ENCODE peak calls at places on chromosomes 16 and 17, in four cellular contexts. One of them, this sample, is unnamed.

GRCh38 chr16:72457243-72457925 is 285.4 kb upstream of the PMFBP1 start:
- DNase-seq in heart right ventricle: no peak
- DNase-seq in posterior cingulate gyrus: no peak
- DNase-seq in AG08395: no peak
- DNase-seq in this sample: no peak

GRCh38 chr17:705011-705410 is 9.6 kb downstream of the VPS53 start:
- DNase-seq in heart right ventricle: no peak
- DNase-seq in posterior cingulate gyrus: no peak
- DNase-seq in AG08395: no peak
- DNase-seq in this sample: no peak

GRCh38 chr16:27320261-27321012 is 6.7 kb downstream of the IL4R start:
- DNase-seq in heart right ventricle: no peak
- DNase-seq in posterior cingulate gyrus: peak
- DNase-seq in AG08395: no peak
- DNase-seq in this sample: no peak

GRCh38 chr16:79169239-79169638 is 431.3 kb downstream of the MAF start:
- DNase-seq in heart right ventricle: no peak
- DNase-seq in posterior cingulate gyrus: no peak
- DNase-seq in AG08395: no peak
- DNase-seq in this sample: peak

GRCh38 chr16:46947900-46948547 is 25.4 kb downstream of the DNAJA2 start:
- DNase-seq in heart right ventricle: no peak
- DNase-seq in posterior cingulate gyrus: no peak
- DNase-seq in AG08395: peak
- DNase-seq in this sample: no peak

GRCh38 chr16:67407176-67407787 is 9.0 kb downstream of the ZDHHC1 start:
- DNase-seq in heart right ventricle: no peak
- DNase-seq in posterior cingulate gyrus: peak
- DNase-seq in AG08395: no peak
- DNase-seq in this sample: no peak

GRCh38 chr16:87595712-87596111 is 6.6 kb upstream of the JPH3 start:
- DNase-seq in heart right ventricle: no peak
- DNase-seq in posterior cingulate gyrus: no peak
- DNase-seq in AG08395: no peak
- DNase-seq in this sample: no peak

GRCh38 chr16:51137097-51137496 is 14.0 kb downstream of the SALL1 start:
- DNase-seq in heart right ventricle: no peak
- DNase-seq in posterior cingulate gyrus: peak
- DNase-seq in AG08395: no peak
- DNase-seq in this sample: peak

GRCh38 chr16:54248863-54249710 is 37.5 kb downstream of the IRX3 start:
- DNase-seq in heart right ventricle: no peak
- DNase-seq in posterior cingulate gyrus: no peak
- DNase-seq in AG08395: no peak
- DNase-seq in this sample: no peak

This sample was measured in Ammon's horn.